ENCODE peak calls at places on chromosomes 16 and 17, in nine cellular contexts. P is adipocyte; L is C1 segment of cervical spinal cord; F is colonic mucosa; D is SHP77; K is NCI-H1436 treated with DMSO at 0.1 percent for 48 hours; Y is putamen; S is NCI-H510A treated with DMSO at 0.1 percent for 48 hours; G is stimulated activated CD4-positive, alpha-beta T cell treated with anti-CD3 and anti-CD28 coated beads, Interleukin-4, amount 100 ng/mL, for 4 hours. R is an unnamed sample.
A peak's percentile ranks its signal among the peaks of the same experiment; 100 is the strongest.

GRCh38 chr17:40664582-40665333 is at the start of gene KRT222:
- DNase-seq in P (no peak), L (no peak), D (no peak), K (no peak), S (peak; percentile 4), F (no peak), G (no peak), Y (peak; percentile 44), R (no peak)

GRCh38 chr16:11546522-11547485 is 39.9 kb downstream of the LITAF start:
- DNase-seq in G (no peak), D (no peak), K (no peak), S (no peak), F (no peak), Y (peak; percentile 80), L (no peak), P (peak; percentile 71), R (no peak)

GRCh38 chr17:45161288-45162021 is at the start of gene HEXIM2:
- DNase-seq in S (peak; percentile 99), L (peak; percentile 100), Y (peak; percentile 100), P (peak; percentile 100), K (peak; percentile 100), G (peak; percentile 95), D (peak; percentile 97), F (peak; percentile 99), R (peak; percentile 95)

GRCh38 chr17:57985675-57985974 is 2.4 kb downstream of the VEZF1 start:
- DNase-seq in L (no peak), P (peak; percentile 83), S (no peak), Y (no peak), K (no peak), F (no peak), D (no peak), G (no peak), R (no peak)

GRCh38 chr17:79189264-79189663 is 114.6 kb downstream of the ENGASE start:
- DNase-seq in P (no peak), Y (no peak), S (no peak), K (no peak), G (no peak), L (no peak), F (no peak), D (no peak), R (no peak)

GRCh38 chr17:4136373-4136772 is 6.5 kb downstream of the ZZEF1 start:
- DNase-seq in S (peak; percentile 2), L (no peak), G (no peak), D (no peak), P (no peak), F (peak; percentile 72), Y (no peak), K (no peak), R (no peak)

GRCh38 chr17:38868095-38868967 is 1.5 kb upstream of the LASP1 start:
- DNase-seq in F (peak; percentile 63), Y (peak; percentile 44), G (no peak), P (peak; percentile 74), D (peak; percentile 57), K (no peak), S (peak; percentile 69), L (no peak), R (no peak)

GRCh38 chr17:76500745-76501017 is 542 bp downstream of the RHBDF2 start:
- DNase-seq in F (no peak), S (no peak), K (no peak), Y (no peak), P (no peak), G (no peak), L (no peak), D (no peak), R (no peak)

GRCh38 chr17:47277921-47278320 is 24.3 kb downstream of the ITGB3 start:
- DNase-seq in F (no peak), D (no peak), S (no peak), G (no peak), K (no peak), P (peak; percentile 41), L (no peak), Y (no peak), R (no peak)

GRCh38 chr16:79923431-79923830 is 322.9 kb upstream of the MAF start:
- DNase-seq in G (no peak), F (no peak), K (no peak), P (no peak), D (no peak), L (no peak), Y (no peak), S (no peak), R (no peak)

GRCh38 chr16:85170066-85171003 is 58.1 kb upstream of the CIBAR2 start:
- DNase-seq in Y (no peak), P (peak; percentile 25), G (no peak), S (no peak), K (no peak), L (no peak), F (no peak), D (peak; percentile 47), R (no peak)

GRCh38 chr16:12763517-12763916 is 40.2 kb downstream of the CPPED1 start:
- DNase-seq in D (no peak), P (peak; percentile 18), K (no peak), G (no peak), L (no peak), S (no peak), Y (no peak), F (no peak), R (no peak)

GRCh38 chr17:72488542-72489272 is 367.9 kb downstream of the SOX9 start:
- DNase-seq in G (no peak), F (peak; percentile 39), D (no peak), L (no peak), S (peak; percentile 68), P (no peak), Y (no peak), K (no peak), R (no peak)

GRCh38 chr16:54466233-54466632 is 179.6 kb upstream of the IRX3 start:
- DNase-seq in P (no peak), K (no peak), L (no peak), Y (no peak), D (peak; percentile 76), F (no peak), S (peak; percentile 59), G (no peak), R (no peak)

GRCh38 chr17:58329035-58329807 is 626 bp upstream of the TSPOAP1 start:
- DNase-seq in G (peak; percentile 89), D (no peak), K (no peak), P (no peak), S (no peak), Y (no peak), L (no peak), F (no peak), R (peak; percentile 52)

GRCh38 chr16:77788196-77789084 is at the start of gene VAT1L:
- DNase-seq in K (no peak), Y (peak; percentile 52), G (no peak), D (no peak), F (peak; percentile 24), L (peak; percentile 12), P (peak; percentile 8), S (peak; percentile 61), R (no peak)

GRCh38 chr16:54076006-54076504 is 210.5 kb downstream of the IRX3 start:
- DNase-seq in S (no peak), G (no peak), D (no peak), Y (no peak), P (no peak), K (no peak), F (no peak), L (no peak), R (no peak)